ENCODE peak calls at places on chromosomes 11 and 22, in six cellular contexts. H is stimulated activated CD4-positive, alpha-beta T cell treated with anti-CD3 and anti-CD28 coated beads, Interleukin-1b, Interleukin-23, amount 100 ng/mL, for 24 hours; X is activated T-cell treated with anti-CD3 and anti-CD28 coated beads for 1 hour; K is A549; J is neural crest cell; C is HTR-8/SVneo. T is an unnamed sample.

GRCh38 chr22:26983311-26983710 is 325.9 kb downstream of the MIAT start:
- DNase-seq in H (no peak), X (no peak), K (no peak), J (no peak), C (no peak), T (no peak)

GRCh38 chr11:45092901-45093760 is 53.3 kb upstream of the PRDM11 start:
- DNase-seq in H (no peak), X (no peak), K (no peak), J (no peak), C (no peak), T (peak)

GRCh38 chr11:82750643-82751139 is 17.0 kb upstream of the FAM181B start:
- DNase-seq in H (no peak), X (no peak), K (no peak), J (no peak), C (no peak), T (peak)

GRCh38 chr11:4665424-4665823 is 21.6 kb downstream of the OR51E1 start:
- DNase-seq in H (no peak), X (no peak), K (no peak), J (no peak), C (no peak), T (no peak)

GRCh38 chr22:44738347-44738715 is 14.0 kb upstream of the ARHGAP8 start:
- DNase-seq in H (no peak), X (no peak), K (no peak), J (no peak), C (no peak), T (no peak)

GRCh38 chr11:8386134-8386864 is 122.6 kb upstream of the LMO1 start:
- DNase-seq in H (no peak), X (no peak), K (no peak), J (no peak), C (no peak), T (peak)

GRCh38 chr11:133597236-133597635 is 64.9 kb upstream of the OPCML start:
- DNase-seq in H (no peak), X (no peak), K (no peak), J (no peak), C (no peak), T (no peak)

GRCh38 chr11:88603499-88603898 is 266.0 kb upstream of the CTSC start:
- DNase-seq in H (no peak), X (no peak), K (no peak), J (no peak), C (no peak), T (no peak)

GRCh38 chr22:38859581-38860290 is 12.3 kb downstream of the CBX6 start:
- DNase-seq in H (no peak), X (no peak), K (no peak), J (no peak), C (no peak), T (no peak)

GRCh38 chr11:63762662-63763505 is 5.7 kb downstream of the ZFTA start:
- DNase-seq in H (no peak), X (no peak), K (no peak), J (peak), C (no peak), T (peak)

GRCh38 chr22:44461614-44462013 is 36.4 kb downstream of the RTL6 start:
- DNase-seq in H (no peak), X (no peak), K (no peak), J (no peak), C (no peak), T (no peak)

GRCh38 chr22:22948651-22949611 is 61.3 kb downstream of the IGLL5 start:
- DNase-seq in H (no peak), X (no peak), K (no peak), J (no peak), C (no peak), T (peak)

GRCh38 chr11:73931039-73931645 is 19.7 kb upstream of the DNAJB13 start:
- DNase-seq in H (no peak), X (no peak), K (peak), J (peak), C (peak), T (peak)

GRCh38 chr11:116890193-116890592 is 52.8 kb upstream of the APOA1 start:
- DNase-seq in H (no peak), X (no peak), K (no peak), J (no peak), C (no peak), T (no peak)

GRCh38 chr22:23213031-23213555 is 32.8 kb downstream of the BCR start:
- DNase-seq in H (no peak), X (no peak), K (no peak), J (no peak), C (no peak), T (no peak)

GRCh38 chr11:17927643-17928343 is 85.1 kb downstream of the SERGEF start:
- DNase-seq in H (no peak), X (no peak), K (no peak), J (no peak), C (no peak), T (no peak)

GRCh38 chr11:122754553-122755322 is 83.6 kb upstream of the CRTAM start:
- DNase-seq in H (no peak), X (no peak), K (no peak), J (no peak), C (no peak), T (no peak)

GRCh38 chr22:50604623-50605348 is 4.2 kb downstream of the MAPK8IP2 start:
- DNase-seq in H (no peak), X (no peak), K (no peak), J (no peak), C (no peak), T (no peak)

GRCh38 chr11:88886796-88887195 is 179.0 kb downstream of the GRM5 start:
- DNase-seq in H (no peak), X (peak), K (peak), J (peak), C (no peak), T (no peak)

T was measured in ecto neural progenitor cell.